ENCODE peak calls at places on chromosomes 5 and 9, in seven cellular contexts. Z, R, C, N, Q, U and P are unnamed samples. For H3K4me1, the result is how much of the 10 kb centered on the place peaks cover.

GRCh38 chr5:80069918-80070318 is 34.8 kb downstream of the THBS4 start:
- DNase-seq in Z (no peak), R (no peak), C (no peak), N (no peak), Q (no peak), U (no peak), P (no peak)

GRCh38 chr5:55492449-55492848 is 42.3 kb downstream of the PLPP1 start:
- DNase-seq in Z (no peak), R (no peak), C (no peak), N (no peak), Q (no peak), U (no peak), P (no peak)

GRCh38 chr9:123167474-123167873 is 100.9 kb downstream of the STRBP start:
- DNase-seq in Z (no peak), R (no peak), C (no peak), N (no peak), Q (no peak), U (no peak), P (no peak)

GRCh38 chr5:8845316-8845715 is 700.6 kb downstream of the SEMA5A start:
- DNase-seq in Z (peak), R (no peak), C (no peak), N (no peak), Q (no peak), U (no peak), P (no peak)

GRCh38 chr5:112933651-112934365 is 11.8 kb upstream of the REEP5 start:
- DNase-seq in Z (peak), R (no peak), C (no peak), N (no peak), Q (no peak), U (no peak), P (no peak)

GRCh38 chr9:124190761-124191160 is 67.0 kb upstream of the NEK6 start:
- DNase-seq in Z (no peak), R (peak), C (no peak), N (no peak), Q (no peak), U (no peak), P (no peak)

GRCh38 chr5:35754481-35754880 is 102.2 kb upstream of the IL7R start:
- DNase-seq in Z (no peak), R (no peak), C (no peak), N (no peak), Q (no peak), U (no peak), P (no peak)

GRCh38 chr9:76618762-76619161 is 145.5 kb upstream of the PCA3 start:
- DNase-seq in Z (peak), R (no peak), C (no peak), N (no peak), Q (no peak), U (no peak), P (no peak)

GRCh38 chr5:66982514-66982913 is 214.1 kb downstream of the CD180 start:
- DNase-seq in Z (no peak), R (no peak), C (no peak), N (no peak), Q (no peak), U (no peak), P (no peak)

GRCh38 chr9:89178162-89179120 is at the start of gene SHC3:
- DNase-seq in Z (peak), R (no peak), C (no peak), N (no peak), Q (no peak), U (no peak), P (peak)

GRCh38 chr5:1494780-1495524 is 28.8 kb downstream of the LPCAT1 start:
- DNase-seq in Z (no peak), R (no peak), C (peak), N (no peak), Q (no peak), U (no peak), P (no peak)

GRCh38 chr9:86061972-86062739 is 37.2 kb downstream of the GOLM1 start:
- DNase-seq in Z (no peak), R (no peak), C (no peak), N (no peak), Q (no peak), U (no peak), P (no peak)

GRCh38 chr5:158265931-158266710 is 407.2 kb upstream of the CLINT1 start:
- DNase-seq in Z (no peak), R (no peak), C (no peak), N (no peak), Q (no peak), U (no peak), P (no peak)

GRCh38 chr5:102719886-102720285 is 35.2 kb upstream of the PAM start:
- DNase-seq in Z (no peak), R (no peak), C (no peak), N (no peak), Q (no peak), U (no peak), P (no peak)

GRCh38 chr9:5886114-5886939 is 4.4 kb upstream of the MLANA start:
- DNase-seq in Z (peak), R (peak), C (peak), N (peak), Q (peak), U (peak), P (peak)

GRCh38 chr9:118455781-118456180 is 751.6 kb downstream of the TLR4 start:
- DNase-seq in Z (no peak), R (no peak), C (no peak), N (no peak), Q (no peak), U (no peak), P (no peak)

GRCh38 chr9:112748041-112748440 is 2.5 kb upstream of the SNX30 start:
- DNase-seq in Z (no peak), R (no peak), C (no peak), N (no peak), Q (no peak), U (no peak), P (no peak)

GRCh38 chr5:151153300-151153699 is 4.3 kb downstream of the ANXA6 start:
- DNase-seq in Z (no peak), R (no peak), C (no peak), N (no peak), Q (no peak), U (no peak), P (no peak)

GRCh38 chr9:8208465-8208864 is 408.9 kb upstream of the DMAC1 start:
- DNase-seq in Z (no peak), R (no peak), C (no peak), N (no peak), Q (no peak), U (no peak), P (no peak)

GRCh38 chr5:180699042-180699441 is 40.8 kb downstream of the OR2Y1 start:
- DNase-seq in Z (no peak), R (no peak), C (no peak), N (no peak), Q (no peak), U (no peak), P (no peak)

GRCh38 chr9:17021379-17021970 is 113.4 kb upstream of the CNTLN start:
- DNase-seq in Z (peak), R (no peak), C (no peak), N (no peak), Q (no peak), U (no peak), P (no peak)

GRCh38 chr9:33350310-33350709 is 52.1 kb downstream of the AQP7 start:
- DNase-seq in Z (peak), R (no peak), C (no peak), N (peak), Q (no peak), U (no peak), P (no peak)

GRCh38 chr9:128610889-128611288 is 45.8 kb downstream of the DYNC2I2 start:
- DNase-seq in Z (no peak), R (no peak), C (no peak), N (no peak), Q (no peak), U (no peak), P (no peak)

GRCh38 chr5:157159209-157159751 is 6.8 kb downstream of the GARIN3 start:
- DNase-seq in Z (no peak), R (no peak), C (no peak), N (no peak), Q (no peak), U (no peak), P (no peak)

GRCh38 chr9:97985058-97985861 is 2.1 kb downstream of the ANP32B start:
- DNase-seq in Z (peak), R (no peak), C (peak), N (peak), Q (no peak), U (no peak), P (no peak)

GRCh38 chr5:95449460-95449859 is 58.3 kb downstream of the FAM81B start:
- DNase-seq in Z (no peak), R (no peak), C (no peak), N (no peak), Q (no peak), U (peak), P (no peak)

GRCh38 chr5:69343083-69343482 is 10.5 kb upstream of the CCDC125 start:
- DNase-seq in Z (no peak), R (no peak), C (no peak), N (no peak), Q (no peak), U (no peak), P (no peak)

GRCh38 chr9:2234371-2234893 is 219.3 kb downstream of the SMARCA2 start:
- DNase-seq in Z (peak), R (no peak), C (no peak), N (no peak), Q (no peak), U (no peak), P (peak)

GRCh38 chr5:125257997-125258396 is 511.6 kb upstream of the ZNF608 start:
- DNase-seq in Z (no peak), R (no peak), C (no peak), N (no peak), Q (no peak), U (no peak), P (no peak)
- TF ChIP-seq RAD21 in Z (no peak), R (no peak), C (no peak), N (no peak), Q (no peak), U (no peak), P (no peak)

GRCh38 chr9:129889936-129890717 is 54.9 kb downstream of the USP20 start:
- DNase-seq in Z (no peak), R (no peak), C (peak), N (no peak), Q (no peak), U (no peak), P (no peak)

GRCh38 chr9:129891519-129891918 is 56.3 kb downstream of the USP20 start:
- DNase-seq in Z (no peak), R (no peak), C (no peak), N (no peak), Q (no peak), U (no peak), P (no peak)

GRCh38 chr9:129888085-129888808 is 53.0 kb downstream of the USP20 start:
- DNase-seq in Z (no peak), R (no peak), C (peak), N (no peak), Q (no peak), U (peak), P (no peak)

GRCh38 chr9:129888809-129889460 is 53.7 kb downstream of the USP20 start:
- DNase-seq in Z (no peak), R (no peak), C (no peak), N (no peak), Q (no peak), U (no peak), P (no peak)

GRCh38 chr9:129889461-129889935 is 54.2 kb downstream of the USP20 start:
- DNase-seq in Z (no peak), R (no peak), C (no peak), N (no peak), Q (no peak), U (no peak), P (no peak)
- H3K4me3 ChIP-seq in Z (no peak), R (no peak), C (no peak), N (no peak), Q (no peak), U (no peak), P (no peak)

GRCh38 chr9:133118179-133118520 is 2.9 kb downstream of the RALGDS start:
- DNase-seq in Z (no peak), R (no peak), C (no peak), N (no peak), Q (no peak), U (no peak), P (no peak)

GRCh38 chr9:133119039-133119438 is 2.0 kb downstream of the RALGDS start:
- DNase-seq in Z (no peak), R (no peak), C (no peak), N (no peak), Q (no peak), U (no peak), P (peak)

GRCh38 chr9:133119461-133120342 is 1.3 kb downstream of the RALGDS start:
- DNase-seq in Z (peak), R (no peak), C (no peak), N (no peak), Q (no peak), U (no peak), P (peak)

GRCh38 chr9:133117271-133118178 is 3.5 kb downstream of the RALGDS start:
- DNase-seq in Z (no peak), R (no peak), C (no peak), N (no peak), Q (no peak), U (no peak), P (peak)

DNA sequence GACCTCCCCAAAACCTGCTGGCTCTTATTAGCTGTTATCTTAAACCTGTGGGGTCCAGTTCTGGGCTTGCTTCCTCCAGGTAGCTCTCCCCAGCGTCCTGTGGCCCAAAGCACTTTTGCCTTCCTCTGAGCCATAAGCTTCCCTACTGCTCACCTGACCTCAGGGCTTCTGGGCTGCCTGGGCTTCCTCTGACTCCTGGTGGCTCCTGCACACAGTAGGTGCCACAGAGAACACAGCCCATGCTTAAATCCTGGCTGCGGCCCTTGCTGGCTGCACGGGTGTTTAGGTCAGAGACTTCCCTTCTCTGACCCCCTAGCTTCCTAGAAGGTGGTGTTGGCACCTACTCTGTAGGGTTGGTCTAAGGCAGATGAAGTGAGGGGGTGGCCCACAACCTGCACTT is 2.5 kb downstream of the RALGDS start:
- DNase-seq in Z (no peak), R (no peak), C (no peak), N (no peak), Q (no peak), U (no peak), P (no peak)
- H3K4me1 ChIP-seq in Z (under half), R (half or more), C (half or more), N (under half), Q (under half), U (half or more), P (under half)

GRCh38 chr5:14872070-14872989 is 752 bp upstream of the ANKH start:
- DNase-seq in Z (peak), R (peak), C (no peak), N (peak), Q (no peak), U (peak), P (peak)

GRCh38 chr5:14871084-14871572 is 450 bp downstream of the ANKH start:
- DNase-seq in Z (no peak), R (no peak), C (no peak), N (peak), Q (no peak), U (no peak), P (no peak)

GRCh38 chr5:14873093-14873492 is 1.5 kb upstream of the ANKH start:
- DNase-seq in Z (no peak), R (no peak), C (no peak), N (no peak), Q (no peak), U (no peak), P (no peak)

GRCh38 chr5:14870347-14871083 is 1.1 kb downstream of the ANKH start:
- DNase-seq in Z (no peak), R (no peak), C (no peak), N (no peak), Q (no peak), U (no peak), P (peak)

DNA sequence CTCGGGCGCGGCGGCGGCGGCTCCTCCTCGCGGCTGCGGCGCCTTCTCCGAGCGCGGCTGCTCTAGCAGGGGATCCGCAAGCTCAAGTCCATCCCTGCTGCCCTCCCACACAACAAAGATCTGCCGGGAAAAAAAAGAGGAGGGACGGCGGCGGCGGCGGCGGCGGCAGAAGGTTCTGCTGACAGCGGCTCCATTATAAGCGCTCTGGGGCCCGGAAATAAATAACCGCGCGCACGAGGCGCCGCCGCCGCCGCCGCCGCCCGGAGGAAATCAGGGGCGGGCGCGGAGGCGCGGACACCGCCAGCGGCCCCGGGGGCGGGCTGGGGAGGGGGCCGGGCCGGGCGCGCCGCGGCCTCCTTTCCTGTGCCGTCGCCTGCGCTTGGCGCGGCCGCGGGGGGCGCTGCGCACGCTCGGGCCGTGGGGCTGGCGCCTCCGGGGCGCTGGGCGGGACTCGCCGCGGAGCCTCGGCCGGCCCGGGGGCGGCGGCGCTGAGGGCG is at the start of gene ANKH:
- DNase-seq in Z (peak), R (peak), C (no peak), N (peak), Q (peak), U (peak), P (peak)
- TF ChIP-seq RAD21 in Z (peak), R (no peak), C (peak), N (no peak), Q (no peak), U (no peak), P (no peak)

GRCh38 chr5:60810036-60810435 is 34.0 kb downstream of the ELOVL7 start:
- DNase-seq in Z (no peak), R (no peak), C (no peak), N (no peak), Q (no peak), U (no peak), P (no peak)
- H3K4me3 ChIP-seq in Z (no peak), R (no peak), C (no peak), N (no peak), Q (no peak), U (no peak), P (no peak)

DNA sequence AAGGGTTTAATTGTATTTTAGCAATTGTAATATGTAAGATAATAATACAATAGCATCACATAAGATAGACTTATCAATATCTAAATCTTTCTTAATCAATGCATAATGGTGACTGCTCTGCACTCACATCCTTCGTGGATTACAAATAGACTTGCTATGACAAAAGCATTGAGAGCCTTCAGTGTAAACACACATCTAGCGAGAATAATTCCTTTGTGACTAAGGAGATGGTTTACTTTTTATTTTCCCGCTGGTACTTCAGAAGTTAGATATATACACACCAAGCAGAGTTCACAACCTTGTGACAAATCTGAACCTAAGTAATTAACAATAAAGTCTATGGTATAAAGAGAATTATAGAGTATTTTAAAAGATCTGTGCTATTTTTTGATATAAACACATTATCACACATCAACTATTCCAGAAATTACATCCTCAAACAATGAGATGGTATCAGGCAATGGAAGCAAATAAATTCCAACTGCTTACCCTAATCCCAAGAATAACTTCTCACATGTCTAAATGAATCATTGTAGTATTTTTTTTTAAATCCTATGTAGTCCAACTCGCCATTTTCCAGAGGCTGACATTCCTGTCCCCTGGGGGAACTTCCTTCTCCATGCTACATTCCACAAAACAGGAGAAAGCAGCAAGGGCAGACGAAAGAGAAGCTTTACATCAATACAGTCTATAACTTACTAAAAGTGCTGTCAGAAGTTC is 51.2 kb downstream of the MAPKAP1 start:
- DNase-seq in Z (peak), R (no peak), C (no peak), N (no peak), Q (no peak), U (no peak), P (no peak)
- H3K4me1 ChIP-seq in Z (under half), R (under half), C (under half), N (under half), Q (under half), U (under half), P (half or more)